ENCODE peak calls at places on chromosomes 16 and 17, in four cellular contexts. L is CD4-positive, alpha-beta T cell; V is NCI-H2029; Q is globus pallidus. D is an unnamed sample.

GRCh38 chr17:74870512-74870911 is 2.3 kb downstream of the FDXR start:
- DNase-seq in L (no peak), V (no peak), Q (no peak), D (no peak)

GRCh38 chr16:81715358-81716196 is 63.5 kb upstream of the PLCG2 start:
- DNase-seq in L (peak; percentile 28), V (no peak), Q (no peak), D (no peak)

GRCh38 chr17:30858556-30859250 is 26.9 kb downstream of the ATAD5 start:
- DNase-seq in L (no peak), V (no peak), Q (no peak), D (no peak)

GRCh38 chr17:73308017-73308823 is 3.6 kb downstream of the CDC42EP4 start:
- DNase-seq in L (no peak), V (peak; percentile 39), Q (no peak), D (no peak)

GRCh38 chr17:33868899-33869298 is 386.2 kb upstream of the CCL2 start:
- DNase-seq in L (no peak), V (no peak), Q (no peak), D (no peak)

GRCh38 chr16:89951509-89951908 is 3.0 kb downstream of the DEF8 start:
- DNase-seq in L (no peak), V (no peak), Q (no peak), D (no peak)

GRCh38 chr17:83189013-83189672 is 109.7 kb downstream of the METRNL start:
- DNase-seq in L (no peak), V (no peak), Q (no peak), D (no peak)

GRCh38 chr17:8831234-8831849 is 32.2 kb upstream of the MFSD6L start:
- DNase-seq in L (no peak), V (no peak), Q (no peak), D (no peak)

GRCh38 chr17:73286863-73287296 is 24.9 kb downstream of the CDC42EP4 start:
- DNase-seq in L (no peak), V (peak; percentile 64), Q (no peak), D (no peak)

GRCh38 chr17:77002103-77003045 is 134.2 kb downstream of the MGAT5B start:
- DNase-seq in L (no peak), V (no peak), Q (no peak), D (no peak)